ENCODE peak calls at places on chromosome 1, in five cellular contexts. One of them, this sample, is unnamed.

GRCh38 chr1:25922633-25923567 is 16.7 kb upstream of the STMN1 start:
- DNase-seq in KG1: no peak
- DNase-seq in activated CD8-positive, alpha-beta memory T cell treated with anti-CD3 and anti-CD28 coated beads for 24 hours: peak; percentile 81
- DNase-seq in ELF-1: peak; percentile 84
- DNase-seq in PC-9: no peak
- DNase-seq in this sample: peak; percentile 90

GRCh38 chr1:158714754-158715153 is 5.8 kb downstream of the OR6K3 start:
- DNase-seq in KG1: no peak
- DNase-seq in activated CD8-positive, alpha-beta memory T cell treated with anti-CD3 and anti-CD28 coated beads for 24 hours: no peak
- DNase-seq in ELF-1: no peak
- DNase-seq in PC-9: no peak
- DNase-seq in this sample: no peak

GRCh38 chr1:212452323-212453155 is 19.8 kb downstream of the NENF start:
- DNase-seq in KG1: no peak
- DNase-seq in activated CD8-positive, alpha-beta memory T cell treated with anti-CD3 and anti-CD28 coated beads for 24 hours: no peak
- DNase-seq in ELF-1: no peak
- DNase-seq in PC-9: no peak
- DNase-seq in this sample: no peak

GRCh38 chr1:231170875-231171274 is 9.0 kb downstream of the TRIM67 start:
- DNase-seq in KG1: no peak
- DNase-seq in activated CD8-positive, alpha-beta memory T cell treated with anti-CD3 and anti-CD28 coated beads for 24 hours: no peak
- DNase-seq in ELF-1: no peak
- DNase-seq in PC-9: no peak
- DNase-seq in this sample: no peak

GRCh38 chr1:19210772-19211549 is 895 bp upstream of the UBR4 start:
- DNase-seq in KG1: peak; percentile 30
- DNase-seq in activated CD8-positive, alpha-beta memory T cell treated with anti-CD3 and anti-CD28 coated beads for 24 hours: peak; percentile 56
- DNase-seq in ELF-1: peak; percentile 49
- DNase-seq in PC-9: no peak
- DNase-seq in this sample: peak; percentile 14

GRCh38 chr1:242219298-242219901 is 220.5 kb upstream of the MAP1LC3C start:
- DNase-seq in KG1: no peak
- DNase-seq in activated CD8-positive, alpha-beta memory T cell treated with anti-CD3 and anti-CD28 coated beads for 24 hours: no peak
- DNase-seq in ELF-1: no peak
- DNase-seq in PC-9: no peak
- DNase-seq in this sample: no peak

GRCh38 chr1:202967684-202968281 is 726 bp upstream of the CYB5R1 start:
- DNase-seq in KG1: peak; percentile 74
- DNase-seq in activated CD8-positive, alpha-beta memory T cell treated with anti-CD3 and anti-CD28 coated beads for 24 hours: no peak
- DNase-seq in ELF-1: peak; percentile 53
- DNase-seq in PC-9: no peak
- DNase-seq in this sample: peak; percentile 60

GRCh38 chr1:180444522-180444921 is 57.9 kb downstream of the ACBD6 start:
- DNase-seq in KG1: no peak
- DNase-seq in activated CD8-positive, alpha-beta memory T cell treated with anti-CD3 and anti-CD28 coated beads for 24 hours: no peak
- DNase-seq in ELF-1: no peak
- DNase-seq in PC-9: no peak
- DNase-seq in this sample: no peak

GRCh38 chr1:159071970-159072582 is 4.5 kb downstream of the AIM2 start:
- DNase-seq in KG1: peak; percentile 20
- DNase-seq in activated CD8-positive, alpha-beta memory T cell treated with anti-CD3 and anti-CD28 coated beads for 24 hours: no peak
- DNase-seq in ELF-1: no peak
- DNase-seq in PC-9: no peak
- DNase-seq in this sample: peak; percentile 50

GRCh38 chr1:239732770-239733169 is 346.4 kb downstream of the CHRM3 start:
- DNase-seq in KG1: no peak
- DNase-seq in activated CD8-positive, alpha-beta memory T cell treated with anti-CD3 and anti-CD28 coated beads for 24 hours: no peak
- DNase-seq in ELF-1: no peak
- DNase-seq in PC-9: no peak
- DNase-seq in this sample: no peak

GRCh38 chr1:41507836-41508235 is 23.4 kb upstream of the EDN2 start:
- DNase-seq in KG1: no peak
- DNase-seq in activated CD8-positive, alpha-beta memory T cell treated with anti-CD3 and anti-CD28 coated beads for 24 hours: no peak
- DNase-seq in ELF-1: no peak
- DNase-seq in PC-9: no peak
- DNase-seq in this sample: no peak

GRCh38 chr1:175481126-175482071 is 262.0 kb downstream of the TNR start:
- DNase-seq in KG1: peak; percentile 9
- DNase-seq in activated CD8-positive, alpha-beta memory T cell treated with anti-CD3 and anti-CD28 coated beads for 24 hours: no peak
- DNase-seq in ELF-1: peak; percentile 10
- DNase-seq in PC-9: no peak
- DNase-seq in this sample: peak; percentile 27

GRCh38 chr1:224623743-224624333 is 7.7 kb downstream of the CNIH3 start:
- DNase-seq in KG1: peak; percentile 77
- DNase-seq in activated CD8-positive, alpha-beta memory T cell treated with anti-CD3 and anti-CD28 coated beads for 24 hours: peak; percentile 80
- DNase-seq in ELF-1: no peak
- DNase-seq in PC-9: peak; percentile 48
- DNase-seq in this sample: no peak

GRCh38 chr1:66599346-66599745 is 65.4 kb downstream of the SGIP1 start:
- DNase-seq in KG1: no peak
- DNase-seq in activated CD8-positive, alpha-beta memory T cell treated with anti-CD3 and anti-CD28 coated beads for 24 hours: no peak
- DNase-seq in ELF-1: no peak
- DNase-seq in PC-9: no peak
- DNase-seq in this sample: no peak

GRCh38 chr1:38044224-38045215 is 2.1 kb downstream of the POU3F1 start:
- DNase-seq in KG1: no peak
- DNase-seq in activated CD8-positive, alpha-beta memory T cell treated with anti-CD3 and anti-CD28 coated beads for 24 hours: no peak
- DNase-seq in ELF-1: no peak
- DNase-seq in PC-9: no peak
- DNase-seq in this sample: peak; percentile 31

GRCh38 chr1:7410156-7410555 is 360.9 kb upstream of the VAMP3 start:
- DNase-seq in KG1: no peak
- DNase-seq in activated CD8-positive, alpha-beta memory T cell treated with anti-CD3 and anti-CD28 coated beads for 24 hours: peak; percentile 5
- DNase-seq in ELF-1: no peak
- DNase-seq in PC-9: no peak
- DNase-seq in this sample: no peak

GRCh38 chr1:37035828-37036666 is 1.7 kb upstream of the GRIK3 start:
- DNase-seq in KG1: no peak
- DNase-seq in activated CD8-positive, alpha-beta memory T cell treated with anti-CD3 and anti-CD28 coated beads for 24 hours: no peak
- DNase-seq in ELF-1: peak; percentile 64
- DNase-seq in PC-9: no peak
- DNase-seq in this sample: peak; percentile 89

GRCh38 chr1:7767176-7767575 is 3.9 kb upstream of the VAMP3 start:
- DNase-seq in KG1: no peak
- DNase-seq in activated CD8-positive, alpha-beta memory T cell treated with anti-CD3 and anti-CD28 coated beads for 24 hours: no peak
- DNase-seq in ELF-1: no peak
- DNase-seq in PC-9: no peak
- DNase-seq in this sample: no peak

GRCh38 chr1:180502361-180503273 is at the start of gene ACBD6:
- DNase-seq in KG1: peak; percentile 93
- DNase-seq in activated CD8-positive, alpha-beta memory T cell treated with anti-CD3 and anti-CD28 coated beads for 24 hours: peak; percentile 97
- DNase-seq in ELF-1: peak; percentile 95
- DNase-seq in PC-9: peak; percentile 71
- DNase-seq in this sample: peak; percentile 93

GRCh38 chr1:209896346-209896745 is 41.7 kb upstream of the SYT14 start:
- DNase-seq in KG1: no peak
- DNase-seq in activated CD8-positive, alpha-beta memory T cell treated with anti-CD3 and anti-CD28 coated beads for 24 hours: no peak
- DNase-seq in ELF-1: no peak
- DNase-seq in PC-9: peak; percentile 78
- DNase-seq in this sample: no peak

GRCh38 chr1:234186037-234186688 is 187.1 kb upstream of the COA6 start:
- DNase-seq in KG1: no peak
- DNase-seq in activated CD8-positive, alpha-beta memory T cell treated with anti-CD3 and anti-CD28 coated beads for 24 hours: no peak
- DNase-seq in ELF-1: no peak
- DNase-seq in PC-9: peak; percentile 98
- DNase-seq in this sample: peak; percentile 92

GRCh38 chr1:111249960-111250359 is 22.4 kb downstream of the CHI3L2 start:
- DNase-seq in KG1: no peak
- DNase-seq in activated CD8-positive, alpha-beta memory T cell treated with anti-CD3 and anti-CD28 coated beads for 24 hours: no peak
- DNase-seq in ELF-1: peak; percentile 45
- DNase-seq in PC-9: no peak
- DNase-seq in this sample: no peak